ENCODE peak calls at places on chromosome 10, in seven cellular contexts. V is NCI-H82; Y is mucosa of descending colon; K is glomerular endothelial cell; S is amniotic epithelial cell; X is stimulated activated CD8-positive, alpha-beta memory T cell treated with anti-CD3 and anti-CD28 coated beads, Interleukin-12 subunit alpha, Interleukin-12 subunit beta, amount 100 ng/mL, for 1 hour; P is left ventricle myocardium inferior. L is an unnamed sample.

GRCh38 chr10:102001435-102002068 is 54.4 kb downstream of the ARMH3 start:
- DNase-seq in P (no peak), S (peak), V (peak), K (no peak), Y (no peak), X (no peak), L (no peak)

GRCh38 chr10:58755688-58756087 is 243.0 kb downstream of the BICC1 start:
- DNase-seq in S (peak), X (no peak), Y (no peak), P (no peak), K (no peak), V (no peak), L (peak)

GRCh38 chr10:31939797-31940708 is 11.4 kb upstream of the ARHGAP12 start:
- DNase-seq in Y (no peak), V (no peak), P (no peak), K (no peak), X (no peak), S (peak), L (no peak)

GRCh38 chr10:111297351-111297848 is 220.6 kb downstream of the ADRA2A start:
- DNase-seq in Y (no peak), K (no peak), S (peak), V (no peak), X (no peak), P (no peak), L (peak)

GRCh38 chr10:101238732-101239105 is 9.5 kb upstream of the LBX1 start:
- DNase-seq in K (no peak), Y (no peak), S (no peak), X (no peak), V (no peak), P (no peak), L (no peak)

GRCh38 chr10:19014034-19014433 is 34.6 kb upstream of the MALRD1 start:
- DNase-seq in Y (no peak), X (no peak), K (no peak), P (no peak), V (no peak), S (peak), L (peak)

GRCh38 chr10:16992611-16993119 is 136.9 kb downstream of the CUBN start:
- DNase-seq in P (no peak), S (no peak), V (no peak), K (no peak), Y (no peak), X (no peak), L (no peak)

GRCh38 chr10:79304479-79305087 is 42.7 kb upstream of the PPIF start:
- DNase-seq in Y (peak), S (no peak), V (no peak), X (no peak), K (no peak), P (no peak), L (no peak)

GRCh38 chr10:113853577-113854018 is 284 bp downstream of the DCLRE1A start:
- DNase-seq in K (no peak), S (no peak), P (no peak), X (no peak), V (peak), Y (no peak), L (peak)

GRCh38 chr10:110190170-110190569 is 17.2 kb upstream of the MXI1 start:
- DNase-seq in X (no peak), P (no peak), K (no peak), V (no peak), S (no peak), Y (no peak), L (no peak)

GRCh38 chr10:72086466-72087391 is 1.6 kb downstream of the SPOCK2 start:
- DNase-seq in Y (peak), V (no peak), X (peak), P (peak), K (no peak), S (no peak), L (peak)

GRCh38 chr10:112490543-112490942 is 43.5 kb downstream of the VTI1A start:
- DNase-seq in K (no peak), Y (no peak), X (no peak), S (no peak), P (peak), V (no peak), L (no peak)

L was measured in astrocyte.